ENCODE peak calls at places on chromosomes 1 and 21, in four cellular contexts. M is thyroid gland, L is sigmoid colon, W is heart left ventricle. C is an unnamed sample. For H3K4me1, the result is how much of the 10 kb centered on the place peaks cover.

GRCh38 chr1:7644906-7645750 is 126.0 kb upstream of the VAMP3 start:
- DNase-seq in M (peak), W (peak), L (no peak), C (peak)

GRCh38 chr1:79353224-79353623 is 346.7 kb upstream of the ADGRL4 start:
- DNase-seq in L (no peak), M (peak), W (no peak), C (peak)

GRCh38 chr1:98327151-98327918 is 334.2 kb upstream of the SNX7 start:
- DNase-seq in L (no peak), M (no peak), W (no peak), C (no peak)

GRCh38 chr1:72063364-72063763 is 219.0 kb downstream of the NEGR1 start:
- DNase-seq in L (no peak), M (no peak), W (no peak), C (no peak)

GRCh38 chr1:247409869-247410544 is 6.0 kb upstream of the NLRP3 start:
- DNase-seq in W (no peak), L (no peak), M (no peak), C (no peak)

GRCh38 chr1:64934115-64934880 is 32.1 kb downstream of the JAK1 start:
- DNase-seq in L (peak), M (no peak), W (no peak), C (no peak)

GRCh38 chr1:47599777-47600176 is 161.9 kb downstream of the FOXD2 start:
- DNase-seq in L (no peak), W (no peak), M (no peak), C (no peak)

GRCh38 chr1:79100385-79100784 is 93.9 kb upstream of the ADGRL4 start:
- DNase-seq in M (no peak), W (no peak), L (no peak), C (no peak)

GRCh38 chr1:184932319-184932718 is 42.0 kb downstream of the NIBAN1 start:
- DNase-seq in L (no peak), M (no peak), W (no peak), C (no peak)

GRCh38 chr1:204714861-204715511 is 29.4 kb upstream of the LRRN2 start:
- DNase-seq in M (no peak), L (no peak), W (no peak), C (no peak)

GRCh38 chr1:112058815-112059450 is 69.5 kb upstream of the KCND3 start:
- DNase-seq in M (no peak), L (no peak), W (no peak), C (no peak)

GRCh38 chr1:51487628-51488027 is 31.4 kb downstream of the EPS15 start:
- DNase-seq in M (no peak), L (no peak), W (no peak), C (no peak)

GRCh38 chr1:23718482-23718881 is 24.8 kb upstream of the ELOA start:
- DNase-seq in W (no peak), L (no peak), M (peak), C (no peak)

GRCh38 chr1:239976130-239976968 is 115.3 kb upstream of the FMN2 start:
- DNase-seq in W (no peak), M (peak), L (no peak), C (peak)

GRCh38 chr1:113747376-113747775 is 11.9 kb downstream of the PHTF1 start:
- DNase-seq in L (no peak), M (no peak), W (no peak), C (no peak)

GRCh38 chr1:23448846-23449245 is 24.3 kb upstream of the TCEA3 start:
- DNase-seq in W (no peak), M (no peak), L (no peak), C (no peak)

GRCh38 chr1:35369922-35370671 is 101.6 kb downstream of the ZMYM4 start:
- DNase-seq in W (no peak), M (peak), L (peak), C (peak)

GRCh38 chr1:42319871-42320484 is 15.1 kb downstream of the FOXJ3 start:
- DNase-seq in L (no peak), W (no peak), M (no peak), C (no peak)

GRCh38 chr21:32624726-32625125 is 12.5 kb upstream of the CFAP298 start:
- DNase-seq in L (no peak), M (no peak), W (no peak), C (no peak)

GRCh38 chr1:84996846-84997666 is at the start of gene MCOLN2:
- DNase-seq in L (no peak), W (peak), M (peak), C (peak)

GRCh38 chr1:246506440-246506784 is 667 bp downstream of the SMYD3 start:
- DNase-seq in W (no peak), L (no peak), M (peak), C (no peak)

GRCh38 chr1:168042362-168042761 is 94.4 kb downstream of the GPR161 start:
- DNase-seq in M (no peak), W (no peak), L (no peak), C (no peak)

GRCh38 chr1:42504535-42505128 is 41.5 kb downstream of the CCDC30 start:
- DNase-seq in W (no peak), L (no peak), M (no peak), C (no peak)

GRCh38 chr1:225422795-225423517 is 4.9 kb downstream of the LBR start:
- DNase-seq in L (no peak), W (no peak), M (no peak), C (no peak)

GRCh38 chr1:93349231-93350135 is 3.8 kb downstream of the DR1 start:
- DNase-seq in L (no peak), W (no peak), M (no peak), C (no peak)

GRCh38 chr1:30902653-30903290 is 5.8 kb downstream of the SDC3 start:
- DNase-seq in L (peak), M (no peak), W (no peak), C (no peak)

GRCh38 chr1:11873954-11874562 is 15.3 kb upstream of the NPPB start:
- DNase-seq in L (no peak), W (peak), M (peak), C (peak)

GRCh38 chr1:198656500-198656932 is 17.7 kb downstream of the PTPRC start:
- DNase-seq in W (no peak), L (peak), M (peak), C (peak)

GRCh38 chr1:10424034-10424433 is 6.2 kb upstream of the CENPS start:
- DNase-seq in W (no peak), L (peak), M (no peak), C (peak)

GRCh38 chr1:113958691-113959090 is 20.6 kb upstream of the OLFML3 start:
- DNase-seq in W (no peak), M (no peak), L (no peak), C (no peak)

GRCh38 chr1:212470059-212470458 is 37.3 kb downstream of the NENF start:
- DNase-seq in W (peak), M (peak), L (peak), C (peak)

GRCh38 chr1:41890841-41891311 is 27.8 kb downstream of the HIVEP3 start:
- DNase-seq in W (no peak), M (peak), L (no peak), C (no peak)

GRCh38 chr1:65247419-65248359 is 61.7 kb upstream of the DNAJC6 start:
- DNase-seq in L (no peak), W (no peak), M (peak), C (peak)

GRCh38 chr1:169915150-169915549 is 21.5 kb upstream of the SCYL3 start:
- DNase-seq in M (no peak), L (no peak), W (no peak), C (no peak)

DNA sequence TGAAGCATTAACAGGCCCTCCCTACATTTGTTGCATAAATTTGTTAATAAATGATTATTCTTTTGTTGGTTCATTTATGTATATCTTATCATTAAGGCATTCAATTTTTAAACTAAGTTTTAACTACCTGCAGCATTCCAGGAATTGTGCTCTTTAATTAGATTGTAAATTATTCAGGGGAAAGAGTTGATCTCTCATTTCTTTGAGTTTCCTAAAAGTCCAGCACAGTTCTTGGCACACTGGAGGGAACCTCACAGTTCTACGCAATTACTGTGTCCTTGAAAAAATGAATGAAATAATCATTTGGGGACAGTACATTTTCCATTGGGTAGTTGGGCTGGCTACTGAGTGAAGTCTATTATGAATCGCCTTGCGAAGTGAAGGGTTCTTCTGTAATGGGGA is 493 bp upstream of the STXBP3 start:
- DNase-seq in W (no peak), L (no peak), M (no peak), C (no peak)
- H3K27ac ChIP-seq in W (peak), L (peak), M (peak), C (peak)

DNA sequence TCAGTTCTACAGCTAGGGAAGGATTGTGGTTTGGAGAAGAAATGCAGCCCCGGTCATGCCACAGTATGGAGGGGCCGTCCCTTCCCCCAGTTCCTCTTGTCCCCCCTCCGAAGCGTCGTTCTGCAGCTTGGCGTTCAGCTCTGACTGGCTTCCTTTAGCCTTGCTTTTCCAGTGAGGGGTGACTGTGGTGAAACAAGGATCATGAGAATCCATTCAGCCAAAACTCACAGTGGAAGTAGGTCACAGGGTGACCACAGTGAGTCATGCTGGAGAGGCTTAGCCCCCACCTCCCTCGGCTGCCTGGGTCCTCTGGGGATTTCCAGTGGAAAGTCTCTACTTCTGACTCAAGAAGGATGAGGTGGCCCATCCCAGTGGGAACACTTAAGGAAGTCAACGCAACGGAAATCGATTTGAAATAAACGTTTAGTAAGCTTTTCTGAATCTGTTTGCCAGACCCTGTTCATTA is 37.3 kb upstream of the COL6A2 start:
- DNase-seq in L (peak), W (peak), M (peak), C (peak)
- H3K4me1 ChIP-seq in L (under half), W (under half), M (under half), C (under half)

DNA sequence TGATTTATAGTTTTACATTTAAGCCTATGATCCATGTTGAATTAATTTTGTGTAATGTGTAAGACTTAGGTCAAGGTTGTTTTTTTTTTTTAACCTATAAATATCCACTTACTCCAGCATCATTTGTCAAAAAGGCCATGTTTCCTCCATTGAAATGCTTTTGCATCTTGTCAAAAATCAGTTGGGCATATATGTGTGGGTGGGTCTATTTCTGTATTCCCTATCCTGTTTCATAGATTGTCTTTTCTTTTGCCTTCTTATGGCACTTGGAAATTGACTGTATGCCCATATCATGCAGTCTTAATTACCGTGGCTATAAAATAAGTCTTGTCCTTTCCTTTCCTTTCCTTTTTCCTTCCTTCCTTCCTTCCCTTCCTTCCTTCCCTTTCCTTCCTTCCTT is 138.2 kb downstream of the PRDM2 start:
- DNase-seq in M (no peak), W (no peak), L (no peak), C (no peak)
- H3K27ac ChIP-seq in M (no peak), W (no peak), L (no peak), C (no peak)

GRCh38 chr1:109622895-109623294 is 3.3 kb downstream of the AMPD2 start:
- DNase-seq in M (no peak), W (no peak), L (no peak), C (no peak)
- H3K4me1 ChIP-seq in M (under half), W (under half), L (half or more), C (under half)

DNA sequence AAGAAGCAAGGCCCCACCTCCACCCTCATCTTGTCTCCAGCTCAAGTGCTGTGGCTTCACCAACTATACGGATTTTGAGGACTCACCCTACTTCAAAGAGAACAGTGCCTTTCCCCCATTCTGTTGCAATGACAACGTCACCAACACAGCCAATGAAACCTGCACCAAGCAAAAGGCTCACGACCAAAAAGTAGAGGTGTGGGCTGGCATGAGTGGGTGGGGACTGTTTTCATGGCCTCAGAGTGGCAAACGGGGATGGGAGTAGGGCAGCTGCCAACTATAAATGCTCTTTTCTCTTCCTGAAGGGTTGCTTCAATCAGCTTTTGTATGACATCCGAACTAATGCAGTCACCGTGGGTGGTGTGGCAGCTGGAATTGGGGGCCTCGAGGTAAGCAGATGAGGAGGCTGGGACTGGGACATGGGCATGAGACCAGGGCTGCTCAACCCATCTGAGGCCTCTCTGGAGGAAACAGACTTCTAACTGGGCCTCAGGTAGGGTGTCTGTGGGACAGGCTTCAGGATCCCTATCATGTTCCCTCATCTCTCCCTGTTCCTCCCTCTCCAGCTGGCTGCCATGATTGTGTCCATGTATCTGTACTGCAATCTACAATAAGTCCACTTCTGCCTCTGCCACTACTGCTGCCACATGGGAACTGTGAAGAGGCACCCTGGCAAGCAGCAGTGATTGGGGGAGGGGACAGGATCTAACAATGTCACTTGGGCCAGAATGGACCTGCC is 8.8 kb upstream of the P3R3URF start:
- DNase-seq in M (peak), L (no peak), W (no peak), C (no peak)
- H3K27ac ChIP-seq in M (peak), L (no peak), W (peak), C (no peak)

C was measured in testis.